ENCODE peak calls at places on chromosomes 6 and 20, in five cellular contexts. T is hepatocyte, I is HCT116, N is SK-N-SH, P is GM23248. U is an unnamed sample.

GRCh38 chr6:112207131-112207530 is 47.2 kb downstream of the LAMA4 start:
- DNase-seq in T (no peak), I (no peak), N (no peak), P (peak), U (peak)

GRCh38 chr6:95017922-95018321 is 559.4 kb upstream of the MANEA start:
- DNase-seq in T (no peak), I (no peak), N (no peak), P (no peak), U (no peak)

GRCh38 chr6:158758464-158758863 is 60.7 kb downstream of the EZR start:
- DNase-seq in T (peak), I (no peak), N (peak), P (no peak), U (no peak)

GRCh38 chr20:825710-826421 is 7.6 kb upstream of the FAM110A start:
- DNase-seq in T (no peak), I (no peak), N (no peak), P (peak), U (no peak)

GRCh38 chr6:105902401-105903031 is 183.6 kb upstream of the PRDM1 start:
- DNase-seq in T (no peak), I (no peak), N (no peak), P (peak), U (no peak)

GRCh38 chr6:115485400-115485799 is 575.3 kb downstream of the FRK start:
- DNase-seq in T (no peak), I (no peak), N (no peak), P (no peak), U (peak)

GRCh38 chr6:82458147-82458546 is 94.5 kb downstream of the TPBG start:
- DNase-seq in T (no peak), I (no peak), N (no peak), P (no peak), U (peak)

GRCh38 chr6:118080547-118080946 is 173.5 kb downstream of the SLC35F1 start:
- DNase-seq in T (no peak), I (peak), N (peak), P (no peak), U (peak)

GRCh38 chr6:138692978-138693909 is 80.3 kb upstream of the CCDC28A start:
- DNase-seq in T (peak), I (peak), N (peak), P (peak), U (peak)

GRCh38 chr6:31822038-31822821 is 5.3 kb upstream of the HSPA1B start:
- DNase-seq in T (peak), I (no peak), N (peak), P (peak), U (peak)

GRCh38 chr20:57834306-57834863 is 124.6 kb upstream of the PMEPA1 start:
- DNase-seq in T (no peak), I (no peak), N (no peak), P (no peak), U (no peak)

DNA sequence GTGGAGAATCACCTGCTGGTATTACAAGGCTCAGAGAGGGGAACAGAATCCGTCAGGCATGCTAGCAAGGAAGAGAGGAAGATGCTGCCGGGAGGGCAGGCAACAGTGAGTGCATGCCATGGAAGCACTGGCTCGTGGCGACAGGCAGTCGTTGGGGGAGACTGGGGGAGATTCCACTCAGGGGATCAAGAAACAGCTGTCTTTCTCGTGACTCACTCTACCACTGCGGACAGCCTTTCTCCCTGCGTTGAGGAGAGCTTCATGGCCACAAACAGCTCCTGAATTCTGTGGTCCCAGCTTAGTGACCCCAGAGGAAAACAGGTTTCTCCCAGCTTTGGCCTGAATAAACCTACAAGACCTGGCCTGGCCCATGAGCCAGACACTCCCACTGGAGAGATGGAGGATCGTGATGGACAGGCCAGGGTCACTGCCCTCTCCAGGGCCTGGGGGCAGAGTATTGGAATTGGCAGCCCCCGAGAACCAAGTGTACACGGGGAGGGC is 37.4 kb downstream of the HM13 start:
- DNase-seq in T (no peak), I (no peak), N (no peak), P (no peak), U (no peak)
- TF ChIP-seq EZH2phosphoT487 in T (no peak), I (no peak), N (no peak), P (no peak), U (no peak)

GRCh38 chr20:12984069-12984765 is 24.6 kb upstream of the SPTLC3 start:
- DNase-seq in T (peak), I (no peak), N (no peak), P (no peak), U (peak)

GRCh38 chr20:12982098-12982497 is 26.7 kb upstream of the SPTLC3 start:
- DNase-seq in T (no peak), I (no peak), N (no peak), P (no peak), U (peak)

GRCh38 chr20:12989586-12989985 is 19.2 kb upstream of the SPTLC3 start:
- DNase-seq in T (no peak), I (no peak), N (no peak), P (no peak), U (no peak)

GRCh38 chr20:12987261-12987660 is 21.5 kb upstream of the SPTLC3 start:
- DNase-seq in T (no peak), I (no peak), N (no peak), P (no peak), U (no peak)

DNA sequence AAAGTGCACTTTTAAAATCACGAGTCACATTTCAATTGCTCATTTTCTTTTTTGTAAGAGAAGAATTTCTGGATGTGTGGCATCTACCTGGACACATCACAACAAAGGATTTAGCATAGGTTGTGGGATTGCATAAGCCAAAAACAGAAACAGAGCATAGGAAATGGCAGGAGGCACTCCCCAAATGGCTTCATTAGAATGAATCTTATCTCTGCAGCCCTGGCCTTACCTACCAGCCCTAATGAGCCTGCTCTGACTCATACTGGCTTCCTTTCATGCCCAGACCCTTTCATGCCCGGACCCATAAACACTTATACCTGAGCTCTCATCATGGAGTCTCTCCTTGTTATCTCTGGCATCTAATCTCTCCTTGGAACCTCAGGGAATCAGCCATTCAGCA is 23.9 kb upstream of the SPTLC3 start:
- DNase-seq in T (no peak), I (no peak), N (no peak), P (no peak), U (peak)
- TF ChIP-seq EZH2phosphoT487 in T (no peak), I (no peak), N (no peak), P (no peak), U (no peak)

DNA sequence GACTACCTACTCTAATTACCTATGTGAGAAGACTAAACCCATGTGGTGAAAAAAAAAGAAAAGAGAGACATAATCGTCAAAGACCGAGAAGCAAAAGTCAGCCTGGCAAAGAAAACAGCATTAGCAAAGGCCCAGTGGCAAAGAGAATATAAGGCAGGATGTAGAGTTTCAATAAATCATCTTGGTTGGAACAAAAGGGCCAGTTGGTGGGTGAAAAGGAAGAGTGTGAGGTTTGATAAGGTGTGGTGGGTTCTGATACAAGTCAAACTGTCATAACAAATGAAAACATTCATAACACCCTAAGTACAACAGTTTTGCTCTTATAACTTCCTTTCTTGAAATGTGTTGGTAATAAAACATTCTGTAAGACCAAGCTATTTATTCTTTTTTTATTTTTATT is 19.1 kb upstream of the GTF3C6 start:
- DNase-seq in T (no peak), I (no peak), N (no peak), P (no peak), U (no peak)
- TF ChIP-seq EZH2phosphoT487 in T (no peak), I (no peak), N (no peak), P (no peak), U (no peak)

DNA sequence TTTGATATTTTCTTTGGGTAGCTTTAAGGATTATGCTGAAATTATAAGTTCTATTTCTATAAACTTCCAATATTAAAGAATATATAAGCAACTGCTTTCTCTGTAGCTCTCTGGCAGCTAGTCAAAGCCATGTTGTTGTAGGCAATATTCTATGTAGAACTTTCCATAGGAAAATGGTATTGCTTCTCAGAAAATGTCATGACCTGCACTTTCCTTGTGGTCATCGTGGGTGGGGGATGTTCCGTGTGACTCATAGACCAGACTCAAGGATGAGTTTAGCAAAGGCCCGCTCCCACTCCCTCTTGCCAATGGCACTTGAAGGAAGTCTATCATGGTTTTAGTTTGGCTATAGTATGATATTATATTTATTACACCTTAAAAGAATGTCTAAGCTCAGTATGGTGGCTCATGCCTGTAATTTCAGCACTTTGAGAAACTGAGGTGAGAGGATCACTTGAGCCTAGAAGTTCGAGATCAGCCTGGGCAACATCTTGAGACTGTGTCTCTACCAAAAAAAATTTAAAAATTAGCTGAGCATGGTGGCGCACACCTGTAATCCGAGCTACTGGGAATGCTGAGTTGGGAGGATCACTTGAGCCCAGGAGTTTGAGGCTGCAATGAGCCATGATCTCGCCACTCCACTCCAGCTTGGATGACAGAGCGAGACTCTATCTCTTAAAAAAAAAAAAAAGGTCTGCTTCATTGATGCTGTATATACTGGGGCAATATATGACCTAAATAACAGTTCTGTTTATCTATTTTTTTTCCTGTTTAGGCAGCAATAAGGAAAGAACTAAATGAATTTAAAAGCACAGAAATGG is 36.6 kb upstream of the LTV1 start:
- DNase-seq in T (peak), I (no peak), N (no peak), P (peak), U (peak)
- TF ChIP-seq EZH2phosphoT487 in T (no peak), I (no peak), N (no peak), P (no peak), U (no peak)

GRCh38 chr6:21905531-21905930 is 312.0 kb downstream of the SOX4 start:
- DNase-seq in T (no peak), I (no peak), N (no peak), P (no peak), U (no peak)

GRCh38 chr6:21902766-21903165 is 309.2 kb downstream of the SOX4 start:
- DNase-seq in T (no peak), I (no peak), N (no peak), P (no peak), U (no peak)

GRCh38 chr6:21899708-21900107 is 306.2 kb downstream of the SOX4 start:
- DNase-seq in T (no peak), I (no peak), N (no peak), P (no peak), U (no peak)

GRCh38 chr6:21898107-21898796 is 304.7 kb downstream of the SOX4 start:
- DNase-seq in T (no peak), I (no peak), N (no peak), P (no peak), U (peak)

GRCh38 chr6:21900730-21901129 is 307.2 kb downstream of the SOX4 start:
- DNase-seq in T (no peak), I (no peak), N (no peak), P (peak), U (peak)
- TF ChIP-seq EZH2phosphoT487 in T (no peak), I (no peak), N (no peak), P (no peak), U (no peak)

DNA sequence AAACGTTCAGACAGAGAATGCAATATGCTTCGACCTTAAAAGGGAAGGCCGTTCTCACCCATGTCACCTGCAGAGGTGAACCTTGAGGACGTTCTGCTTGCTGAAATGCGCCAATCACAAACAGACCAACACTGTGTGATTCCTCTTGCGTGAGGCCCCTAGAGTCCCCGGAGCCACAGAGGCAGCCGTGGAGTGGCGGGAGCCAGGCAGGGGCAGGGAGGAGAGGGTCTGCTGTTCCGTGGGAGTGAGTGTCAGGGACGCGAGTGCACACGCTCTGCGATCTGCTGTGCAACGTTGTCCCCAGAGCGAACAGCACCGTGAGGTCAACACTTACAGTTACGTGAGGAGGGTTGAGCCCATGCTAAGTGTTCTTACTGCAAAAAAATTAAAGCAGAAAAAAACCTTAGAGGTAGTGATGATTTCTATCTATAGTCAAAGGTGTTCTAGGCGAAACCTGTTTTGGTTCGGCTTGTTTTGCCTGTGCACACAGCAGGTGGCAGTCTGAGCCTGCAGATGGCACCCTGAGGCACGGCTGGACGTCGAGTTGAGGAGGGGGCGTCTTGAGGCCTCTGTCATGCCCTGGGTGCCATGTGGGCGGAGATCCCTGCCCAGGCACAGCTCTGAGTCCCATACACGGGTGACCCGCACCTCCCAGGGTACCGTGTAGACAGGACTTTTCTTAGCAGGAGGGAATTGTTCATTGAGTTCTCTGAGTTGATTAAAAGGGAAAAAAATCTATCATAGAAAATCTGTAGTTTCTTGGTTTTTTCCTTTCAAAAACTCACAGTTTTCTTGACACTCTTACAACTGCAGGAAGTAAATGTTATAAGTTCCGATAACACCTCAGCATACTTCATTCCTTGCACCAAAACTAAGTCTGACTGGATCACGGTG is 71.8 kb upstream of the FRMD1 start:
- DNase-seq in T (no peak), I (no peak), N (peak), P (peak), U (peak)
- TF ChIP-seq EZH2phosphoT487 in T (no peak), I (no peak), N (no peak), P (no peak), U (no peak)

DNA sequence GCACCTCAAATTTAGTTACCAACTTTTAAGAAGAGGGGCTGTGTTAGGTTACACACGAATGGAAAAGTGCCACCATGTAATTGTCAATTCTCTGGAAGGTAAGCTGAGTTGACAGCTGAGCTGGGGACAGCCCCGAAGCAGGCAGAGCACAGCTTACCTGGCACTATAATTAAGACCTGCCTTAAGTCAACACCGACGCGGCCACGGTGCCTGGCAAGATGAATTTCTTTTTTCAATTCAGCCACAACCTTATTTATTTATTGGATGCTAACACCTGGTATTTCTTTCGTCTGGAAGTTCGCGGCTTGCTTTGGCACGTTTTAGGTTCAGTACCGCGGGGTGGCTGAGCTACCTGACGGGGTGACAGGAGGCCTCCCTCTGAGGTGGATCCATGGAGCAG is 40.6 kb upstream of the NFATC2 start:
- DNase-seq in T (no peak), I (no peak), N (no peak), P (no peak), U (no peak)
- TF ChIP-seq EZH2phosphoT487 in T (no peak), I (no peak), N (no peak), P (no peak), U (no peak)

GRCh38 chr20:3233131-3233990 is 5.6 kb downstream of the SLC4A11 start:
- DNase-seq in T (no peak), I (no peak), N (no peak), P (no peak), U (no peak)

GRCh38 chr20:3233991-3234498 is 4.9 kb downstream of the SLC4A11 start:
- DNase-seq in T (no peak), I (no peak), N (no peak), P (no peak), U (no peak)

GRCh38 chr20:3237958-3238615 is 903 bp downstream of the SLC4A11 start:
- DNase-seq in T (no peak), I (no peak), N (peak), P (no peak), U (no peak)

GRCh38 chr20:3237011-3237957 is 1.7 kb downstream of the SLC4A11 start:
- DNase-seq in T (no peak), I (no peak), N (no peak), P (no peak), U (no peak)

DNA sequence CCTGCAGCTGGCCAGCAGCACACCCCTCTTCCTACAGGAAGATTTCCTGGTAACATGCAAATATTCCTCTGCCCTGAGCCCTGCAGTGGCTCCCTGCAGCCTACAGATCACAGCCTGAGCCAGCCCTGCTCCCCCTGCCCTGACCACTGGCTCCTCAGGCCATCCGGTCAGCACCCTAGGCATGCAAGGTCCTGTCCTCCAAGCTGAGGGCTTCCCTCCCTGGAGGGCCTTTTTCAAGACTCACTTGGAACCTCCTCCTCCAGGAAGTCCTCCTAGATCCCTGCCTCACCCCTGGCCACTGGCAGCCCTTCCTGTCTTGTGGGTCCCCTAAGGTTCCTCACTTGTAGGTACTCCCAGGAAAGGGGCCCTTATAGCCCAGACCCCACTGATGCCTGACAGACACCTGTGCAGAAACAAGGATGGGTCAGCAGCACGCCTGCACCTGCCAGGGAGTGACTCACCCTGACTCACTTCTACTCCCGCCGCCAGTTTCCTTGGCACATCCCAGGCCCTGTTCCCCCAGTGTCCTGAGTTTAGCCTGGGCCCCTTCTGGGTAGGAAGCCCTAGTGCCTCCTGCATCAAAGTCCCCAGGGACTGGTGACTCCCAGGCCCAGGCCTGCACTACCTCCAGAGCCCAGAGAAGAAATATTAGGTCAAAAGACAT is 3.2 kb downstream of the SLC4A11 start:
- DNase-seq in T (no peak), I (no peak), N (no peak), P (peak), U (peak)
- TF ChIP-seq EZH2phosphoT487 in T (no peak), I (no peak), N (no peak), P (no peak), U (no peak)

GRCh38 chr6:29403801-29404200 is 8.4 kb downstream of the OR12D2 start:
- DNase-seq in T (no peak), I (no peak), N (no peak), P (no peak), U (no peak)
- TF ChIP-seq EZH2phosphoT487 in T (no peak), I (no peak), N (no peak), P (no peak), U (no peak)

DNA sequence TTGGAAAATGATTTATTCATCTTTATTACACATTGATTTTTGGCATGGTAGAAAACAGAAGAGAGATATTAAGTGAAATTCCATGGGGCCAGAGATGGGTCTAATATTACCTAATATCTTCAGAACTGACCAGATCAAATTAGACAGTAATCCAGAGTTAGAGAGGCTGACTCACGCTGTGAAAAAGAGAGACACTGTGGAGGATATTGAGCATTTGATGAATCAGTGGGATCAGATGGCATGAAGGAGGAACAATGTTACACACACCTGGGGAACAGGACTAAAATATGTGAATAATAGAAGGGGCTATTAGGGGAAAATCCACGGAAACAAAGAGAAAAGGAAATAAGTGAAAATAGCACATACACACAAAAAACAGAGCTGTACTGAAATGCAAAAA is 162.4 kb upstream of the TBX18 start:
- DNase-seq in T (no peak), I (no peak), N (no peak), P (peak), U (peak)
- TF ChIP-seq EZH2phosphoT487 in T (no peak), I (no peak), N (no peak), P (no peak), U (no peak)

U was measured in PC-3.